ENCODE peak calls at places on chromosomes 1 and 21, in nine cellular contexts. E is substantia nigra; J is type B pancreatic cell; L is GM12892; X is activated CD4-positive, alpha-beta T cell treated with anti-CD3 and anti-CD28 coated beads, Interleukin-2, amount 10 ng/mL, durations not matched to agents 7 days and 5 days; Y is GM06990; Q is HFFc6; M is CD8-positive, alpha-beta T cell; I is adrenal gland. S is an unnamed sample.

GRCh38 chr1:183075861-183076260 is 52.6 kb downstream of the LAMC1 start:
- DNase-seq in E (no peak), J (no peak), L (no peak), X (no peak), Y (no peak), Q (no peak), M (no peak), I (no peak), S (no peak)

GRCh38 chr1:96416690-96417444 is 304.7 kb upstream of the PTBP2 start:
- DNase-seq in E (no peak), J (no peak), L (no peak), X (no peak), Y (no peak), Q (no peak), M (no peak), I (no peak), S (no peak)

GRCh38 chr21:15367061-15367626 is 302.3 kb upstream of the NRIP1 start:
- DNase-seq in E (no peak), J (no peak), L (no peak), X (no peak), Y (no peak), Q (no peak), M (no peak), I (no peak), S (no peak)

GRCh38 chr1:178354816-178355215 is 141.9 kb downstream of the CLEC20A start:
- DNase-seq in E (no peak), J (no peak), L (no peak), X (no peak), Y (no peak), Q (no peak), M (no peak), I (no peak), S (no peak)

GRCh38 chr1:3717715-3718601 is 34.3 kb upstream of the CCDC27 start:
- DNase-seq in E (no peak), J (no peak), L (peak; percentile 87), X (peak; percentile 33), Y (no peak), Q (no peak), M (no peak), I (no peak), S (peak; percentile 77)

GRCh38 chr1:85374160-85374559 is 90.8 kb downstream of the DDAH1 start:
- DNase-seq in E (no peak), J (no peak), L (no peak), X (no peak), Y (no peak), Q (peak; percentile 86), M (no peak), I (peak; percentile 52), S (peak; percentile 63)

GRCh38 chr1:64917328-64917861 is 49.0 kb downstream of the JAK1 start:
- DNase-seq in E (no peak), J (no peak), L (no peak), X (no peak), Y (no peak), Q (peak; percentile 95), M (no peak), I (peak; percentile 28), S (peak; percentile 85)

GRCh38 chr1:43360616-43361015 is 1.8 kb downstream of the CDC20 start:
- DNase-seq in E (no peak), J (no peak), L (no peak), X (no peak), Y (no peak), Q (no peak), M (no peak), I (no peak), S (no peak)

GRCh38 chr1:236604218-236605029 is at the start of gene HEATR1:
- DNase-seq in E (peak; percentile 86), J (peak; percentile 93), L (peak; percentile 60), X (peak; percentile 86), Y (peak; percentile 92), Q (peak; percentile 96), M (peak; percentile 82), I (peak; percentile 96), S (peak; percentile 92)

GRCh38 chr1:42328916-42329496 is 6.0 kb downstream of the FOXJ3 start:
- DNase-seq in E (no peak), J (no peak), L (no peak), X (no peak), Y (no peak), Q (no peak), M (no peak), I (no peak), S (no peak)

GRCh38 chr21:44551290-44552015 is at the start of gene KRTAP10-2:
- DNase-seq in E (no peak), J (no peak), L (no peak), X (no peak), Y (no peak), Q (no peak), M (no peak), I (no peak), S (no peak)

GRCh38 chr1:156584813-156585212 is 5.3 kb downstream of the TTC24 start:
- DNase-seq in E (no peak), J (no peak), L (no peak), X (no peak), Y (no peak), Q (no peak), M (no peak), I (no peak), S (no peak)

GRCh38 chr21:27108228-27108627 is 141.3 kb upstream of the ADAMTS5 start:
- DNase-seq in E (no peak), J (no peak), L (no peak), X (no peak), Y (no peak), Q (peak; percentile 13), M (no peak), I (no peak), S (no peak)

GRCh38 chr1:187396226-187396625 is 567.5 kb downstream of the PLA2G4A start:
- DNase-seq in E (no peak), J (no peak), L (no peak), X (no peak), Y (no peak), Q (no peak), M (no peak), I (no peak), S (no peak)

GRCh38 chr21:15240846-15241245 is 176.0 kb upstream of the NRIP1 start:
- DNase-seq in E (no peak), J (no peak), L (no peak), X (no peak), Y (no peak), Q (no peak), M (no peak), I (no peak), S (no peak)

GRCh38 chr21:41374867-41375533 is 13.2 kb downstream of the MX2 start:
- DNase-seq in E (no peak), J (no peak), L (no peak), X (peak; percentile 37), Y (no peak), Q (no peak), M (no peak), I (no peak), S (no peak)

GRCh38 chr1:48693180-48693579 is 83.5 kb downstream of the BEND5 start:
- DNase-seq in E (no peak), J (no peak), L (no peak), X (no peak), Y (no peak), Q (no peak), M (no peak), I (no peak), S (no peak)

S was measured in AG08396.